ENCODE peak calls at places on chromosome 3, in ten cellular contexts. G is Panc1; M is CD8-positive, alpha-beta memory T cell; V is body of pancreas; L is heart right ventricle; A is CD8-positive, alpha-beta T cell; H is mesenchymal stem cell; F is IMR-90; B is HCT116; T is astrocyte. E is an unnamed sample. For H3K36me3, the result is how much of the 10 kb centered on the place peaks cover.

GRCh38 chr3:66555214-66555844 is 54.5 kb upstream of the LRIG1 start:
- DNase-seq in A (no peak), F (no peak), G (no peak), T (no peak), V (no peak), M (no peak), B (no peak), H (peak), L (no peak), E (no peak)

GRCh38 chr3:151923901-151924300 is 50.5 kb downstream of the SUCNR1 start:
- DNase-seq in G (no peak), A (no peak), T (peak), V (no peak), F (peak), L (no peak), H (no peak), M (no peak), B (no peak), E (no peak)

GRCh38 chr3:161014997-161015749 is 90.0 kb downstream of the B3GALNT1 start:
- DNase-seq in T (no peak), M (no peak), B (no peak), H (no peak), G (no peak), V (no peak), A (no peak), L (no peak), F (no peak), E (no peak)

GRCh38 chr3:188469228-188469885 is 315.4 kb downstream of the LPP start:
- DNase-seq in M (no peak), L (no peak), A (no peak), T (peak), H (peak), B (no peak), V (no peak), F (no peak), G (no peak), E (no peak)

GRCh38 chr3:174440741-174441587 is 418.2 kb upstream of the NAALADL2 start:
- DNase-seq in B (peak), H (peak), T (peak), M (peak), A (peak), V (peak), G (peak), F (peak), L (peak), E (peak)

GRCh38 chr3:149466192-149466591 is 8.3 kb upstream of the TM4SF4 start:
- DNase-seq in V (no peak), G (no peak), L (peak), M (no peak), F (peak), H (peak), B (no peak), A (no peak), T (peak), E (no peak)

GRCh38 chr3:98594630-98594961 is 1.2 kb upstream of the CPOX start:
- DNase-seq in T (no peak), G (no peak), H (no peak), M (no peak), A (no peak), B (no peak), V (no peak), L (no peak), F (no peak), E (no peak)

GRCh38 chr3:147945968-147946519 is 536.9 kb downstream of the ZIC1 start:
- DNase-seq in F (peak), A (no peak), T (peak), H (peak), G (peak), M (no peak), L (peak), B (peak), V (peak), E (peak)

GRCh38 chr3:42408156-42408555 is 2.3 kb downstream of the LYZL4 start:
- DNase-seq in B (no peak), V (no peak), A (no peak), T (no peak), M (no peak), G (no peak), F (no peak), L (no peak), H (no peak), E (no peak)

GRCh38 chr3:111610612-111611054 is 15.5 kb upstream of the ZBED2 start:
- DNase-seq in M (no peak), B (peak), A (no peak), T (no peak), V (no peak), F (no peak), H (no peak), G (no peak), L (no peak), E (no peak)

GRCh38 chr3:39028466-39028865 is 23.3 kb downstream of the SCN11A start:
- DNase-seq in B (no peak), A (no peak), F (no peak), T (no peak), M (no peak), L (no peak), G (no peak), H (no peak), V (no peak), E (no peak)

GRCh38 chr3:172246107-172246870 is 202.0 kb downstream of the GHSR start:
- DNase-seq in L (no peak), A (no peak), F (no peak), V (peak), T (no peak), H (no peak), G (no peak), M (no peak), B (no peak), E (no peak)

GRCh38 chr3:55269636-55270035 is 217.5 kb downstream of the WNT5A start:
- DNase-seq in G (no peak), T (no peak), V (no peak), A (no peak), B (no peak), L (no peak), M (no peak), H (no peak), F (no peak), E (no peak)

GRCh38 chr3:11155341-11156025 is 1.2 kb downstream of the HRH1 start:
- DNase-seq in V (peak), L (peak), G (peak), B (peak), T (peak), H (peak), F (peak), M (no peak), A (no peak), E (peak)

GRCh38 chr3:24201301-24201700 is 256.2 kb downstream of the NR1D2 start:
- DNase-seq in G (no peak), F (no peak), T (peak), H (no peak), M (no peak), V (no peak), L (no peak), B (no peak), A (no peak), E (no peak)

GRCh38 chr3:12620729-12621128 is 43.2 kb downstream of the RAF1 start:
- DNase-seq in V (no peak), T (no peak), H (no peak), B (no peak), M (no peak), F (no peak), L (no peak), G (no peak), A (no peak), E (no peak)
- H3K27ac ChIP-seq in V (no peak), T (no peak), H (no peak), B (no peak), M (no peak), F (no peak), L (no peak), G (no peak), A (no peak), E (peak)

GRCh38 chr3:167714871-167715270 is 19.8 kb downstream of the PDCD10 start:
- DNase-seq in F (no peak), H (no peak), M (no peak), L (no peak), G (no peak), V (no peak), B (no peak), A (no peak), T (no peak), E (no peak)
- H3K36me3 ChIP-seq in F (under half), H (half or more), M (under half), L (half or more), G (under half), V (under half), B (under half), A (under half), T (under half), E (under half)

DNA sequence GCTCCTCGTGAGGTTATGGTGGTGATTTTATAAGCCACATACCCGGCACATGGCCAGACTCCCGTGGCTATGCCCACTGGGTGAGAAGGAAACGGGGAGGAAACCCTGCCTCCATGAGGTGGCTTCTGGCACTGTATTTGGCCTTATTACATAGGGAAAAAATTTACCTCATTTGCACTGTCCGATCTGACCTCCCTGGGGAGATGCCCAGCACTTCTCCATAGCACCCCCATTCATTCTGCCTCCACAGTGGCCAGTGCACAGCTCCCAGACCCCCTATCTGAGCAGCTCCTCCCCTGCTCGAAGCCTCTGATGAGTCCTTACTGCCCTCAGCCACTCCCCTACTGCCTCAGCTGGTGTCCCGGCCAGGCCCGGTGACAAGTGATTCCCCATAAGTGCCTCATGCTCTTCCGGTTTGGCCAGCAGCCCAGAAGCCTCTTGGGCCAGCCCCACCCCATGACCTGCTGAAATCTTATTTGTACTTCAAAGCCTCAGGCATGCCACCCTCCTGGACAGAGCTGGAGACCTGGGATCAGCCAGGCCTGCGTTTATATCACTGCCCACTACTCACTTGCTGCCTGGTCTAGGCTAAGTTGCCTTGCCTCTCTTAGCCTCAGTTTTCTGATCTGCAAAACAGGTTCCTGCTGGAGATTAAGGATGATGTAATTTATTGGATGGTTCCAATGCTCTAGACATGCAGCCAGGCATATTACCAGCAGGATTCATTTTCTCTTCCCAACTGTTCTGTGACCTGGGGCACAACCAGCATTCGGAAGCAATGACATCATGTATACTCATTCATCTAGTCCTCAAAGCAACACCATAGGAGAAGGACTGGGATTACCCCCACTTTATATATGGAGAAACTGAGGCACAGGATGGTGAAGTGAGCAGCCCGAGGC is 30.6 kb upstream of the SLC6A6 start:
- DNase-seq in M (no peak), B (peak), F (peak), V (peak), H (peak), G (peak), L (peak), A (no peak), T (peak), E (peak)
- H3K27ac ChIP-seq in M (no peak), B (no peak), F (no peak), V (no peak), H (no peak), G (peak), L (peak), A (no peak), T (no peak), E (peak)

DNA sequence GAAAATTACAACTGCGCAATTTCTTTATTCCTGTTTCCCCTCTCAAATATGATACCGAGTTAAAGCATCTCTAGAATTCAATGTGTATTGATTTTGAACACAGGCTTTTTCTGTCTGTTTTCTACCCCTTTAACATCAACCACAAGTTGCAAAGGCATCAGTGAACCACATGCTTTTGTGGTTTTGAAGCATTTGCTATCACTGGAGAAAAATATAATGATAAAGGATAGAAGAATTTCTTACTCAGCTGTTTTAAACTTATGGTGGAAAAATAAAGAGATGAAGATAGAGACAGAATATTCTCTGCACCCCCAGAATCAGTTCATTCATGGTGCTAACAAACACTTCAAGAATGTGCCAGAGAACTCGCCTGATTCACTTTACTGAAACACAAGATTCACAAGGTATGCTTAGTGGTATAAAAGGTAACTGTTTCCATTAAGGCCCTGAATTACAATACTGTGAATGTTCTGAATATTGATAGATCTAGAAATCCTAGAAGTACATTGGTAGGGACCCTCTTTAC is 9.5 kb upstream of the DPPA4 start:
- DNase-seq in G (no peak), F (no peak), L (no peak), M (no peak), A (no peak), B (no peak), H (no peak), T (peak), V (no peak), E (no peak)
- H3K36me3 ChIP-seq in G (under half), F (under half), L (under half), M (under half), A (under half), B (under half), H (under half), T (under half), V (under half), E (under half)

GRCh38 chr3:155683321-155683720 is 61.5 kb downstream of the PLCH1 start:
- DNase-seq in H (no peak), G (no peak), T (no peak), B (no peak), F (no peak), V (no peak), L (no peak), M (no peak), A (no peak), E (no peak)

GRCh38 chr3:155682437-155682836 is 62.4 kb downstream of the PLCH1 start:
- DNase-seq in F (no peak), L (no peak), H (peak), A (no peak), G (no peak), B (no peak), M (no peak), V (no peak), T (no peak), E (no peak)
- H3K27ac ChIP-seq in F (no peak), L (no peak), H (no peak), A (no peak), G (no peak), B (no peak), M (no peak), V (no peak), T (no peak), E (no peak)

GRCh38 chr3:196721097-196721496 is 8.9 kb downstream of the PIGX start:
- DNase-seq in T (no peak), H (no peak), L (no peak), M (no peak), A (no peak), B (no peak), V (no peak), G (no peak), F (no peak), E (no peak)

GRCh38 chr3:196726788-196727675 is 12.6 kb upstream of the PAK2 start:
- DNase-seq in L (no peak), A (no peak), G (peak), T (peak), F (peak), H (peak), M (no peak), B (no peak), V (no peak), E (no peak)
- H3K36me3 ChIP-seq in L (half or more), A (under half), G (under half), T (under half), F (under half), H (under half), M (under half), B (under half), V (under half), E (under half)

GRCh38 chr3:53303549-53303948 is 43.8 kb downstream of the DCP1A start:
- DNase-seq in F (no peak), M (no peak), L (peak), B (no peak), H (no peak), T (no peak), G (no peak), V (no peak), A (no peak), E (peak)
- H3K27ac ChIP-seq in F (no peak), M (no peak), L (peak), B (no peak), H (no peak), T (no peak), G (no peak), V (no peak), A (no peak), E (peak)

DNA sequence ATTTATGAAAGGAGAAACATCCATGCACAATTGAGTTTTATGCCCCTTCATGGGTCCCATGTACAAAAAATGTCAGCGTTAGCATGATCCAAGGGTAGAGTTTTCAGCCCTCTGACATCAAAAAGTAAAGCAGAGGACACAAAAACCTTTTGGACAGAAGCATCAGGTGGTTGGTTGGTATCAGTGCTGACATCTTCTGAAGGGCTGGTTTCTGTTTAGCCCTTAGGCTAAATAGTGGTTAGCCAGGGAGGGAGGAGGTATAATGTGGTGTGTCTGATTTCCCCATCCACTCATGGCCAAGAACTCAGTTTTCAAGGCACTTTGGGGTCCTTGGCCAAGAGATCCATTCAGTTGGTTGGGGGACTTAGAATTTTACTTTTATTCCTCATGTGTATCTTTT is 16.5 kb downstream of the CCDC66 start:
- DNase-seq in G (no peak), V (no peak), L (no peak), A (no peak), T (no peak), M (no peak), B (no peak), F (no peak), H (no peak), E (no peak)
- H3K36me3 ChIP-seq in G (under half), V (under half), L (half or more), A (under half), T (under half), M (under half), B (under half), F (under half), H (under half), E (under half)

GRCh38 chr3:169458323-169458722 is 205.2 kb downstream of the MECOM start:
- DNase-seq in A (no peak), H (no peak), M (no peak), V (no peak), B (no peak), G (no peak), T (no peak), L (no peak), F (no peak), E (no peak)
- H3K27ac ChIP-seq in A (no peak), H (no peak), M (no peak), V (no peak), B (no peak), G (no peak), T (no peak), L (no peak), F (no peak), E (no peak)

GRCh38 chr3:48411041-48411588 is 18.8 kb downstream of the PLXNB1 start:
- DNase-seq in H (no peak), M (no peak), V (peak), L (no peak), G (no peak), T (no peak), B (no peak), F (no peak), A (no peak), E (no peak)

GRCh38 chr3:48409291-48410201 is 20.3 kb downstream of the PLXNB1 start:
- DNase-seq in H (no peak), T (no peak), G (no peak), V (peak), B (no peak), L (no peak), M (no peak), A (no peak), F (no peak), E (peak)

GRCh38 chr3:48411606-48412374 is 18.1 kb downstream of the PLXNB1 start:
- DNase-seq in F (no peak), B (no peak), L (no peak), H (no peak), A (no peak), T (no peak), M (no peak), V (peak), G (no peak), E (no peak)

GRCh38 chr3:48408823-48409281 is 21.0 kb downstream of the PLXNB1 start:
- DNase-seq in A (no peak), M (no peak), V (peak), F (no peak), B (no peak), H (no peak), L (no peak), G (no peak), T (no peak), E (peak)

DNA sequence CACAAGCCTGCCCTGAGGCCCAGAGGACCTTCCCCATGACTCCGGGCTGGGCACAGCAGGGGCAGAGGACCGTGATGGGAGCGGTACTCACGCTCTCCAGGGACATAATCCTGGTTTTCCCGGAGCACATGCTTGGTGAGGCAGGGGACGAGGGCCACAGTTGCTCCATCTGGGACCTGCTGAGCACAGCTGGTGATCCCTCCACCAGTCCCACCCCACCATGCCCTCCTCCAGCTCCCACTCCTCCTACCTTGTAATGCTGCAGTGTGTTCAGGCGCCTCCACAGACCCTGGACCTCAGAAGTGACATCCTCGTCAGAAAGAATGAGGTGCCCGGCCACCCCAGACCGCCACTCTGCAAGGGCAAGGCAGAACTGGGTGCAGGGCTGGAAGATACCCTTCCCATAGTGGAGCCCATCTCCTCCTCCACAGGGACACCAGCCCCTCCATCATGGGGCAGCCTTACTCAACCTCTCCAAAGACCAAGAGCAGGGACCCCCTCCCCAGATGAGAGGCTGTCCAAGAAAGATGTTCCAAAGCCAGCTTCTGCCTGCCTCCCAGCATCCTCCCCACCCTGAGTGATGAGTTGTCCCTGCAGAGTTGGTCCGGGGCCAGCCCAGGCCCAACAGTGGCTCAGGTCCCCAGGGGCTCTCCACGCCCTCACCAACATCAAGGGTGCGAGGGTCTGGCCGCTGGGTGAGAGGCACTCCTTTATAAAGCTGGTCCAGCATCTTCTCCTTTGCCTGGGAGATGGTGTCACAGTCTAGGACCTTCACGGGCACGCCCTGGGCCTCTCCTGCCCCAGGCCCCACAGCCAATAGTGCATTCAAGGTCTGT is 19.5 kb downstream of the PLXNB1 start:
- DNase-seq in H (no peak), T (no peak), G (no peak), F (no peak), V (peak), M (no peak), B (no peak), L (no peak), A (no peak), E (peak)
- H3K36me3 ChIP-seq in H (half or more), T (under half), G (under half), F (half or more), V (under half), M (under half), B (under half), L (under half), A (under half), E (under half)

E was measured in psoas muscle.